ENCODE peak calls at places on chromosomes 5 and 9, in four cellular contexts. One of them, this sample, is unnamed.

GRCh38 chr5:134459491-134459890 is 47.8 kb upstream of the CDKN2AIPNL start:
- DNase-seq in prostate gland: no peak
- DNase-seq in CD4-positive, CD25-positive, alpha-beta regulatory T cell: no peak
- DNase-seq in BJ: no peak
- DNase-seq in this sample: no peak

GRCh38 chr9:98555851-98556465 is 152.8 kb downstream of the GABBR2 start:
- DNase-seq in prostate gland: no peak
- DNase-seq in CD4-positive, CD25-positive, alpha-beta regulatory T cell: no peak
- DNase-seq in BJ: no peak
- DNase-seq in this sample: no peak

GRCh38 chr9:38423939-38424843 is at the start of gene IGFBPL1:
- DNase-seq in prostate gland: no peak
- DNase-seq in CD4-positive, CD25-positive, alpha-beta regulatory T cell: no peak
- DNase-seq in BJ: no peak
- DNase-seq in this sample: no peak

GRCh38 chr5:88555658-88556057 is 287.0 kb upstream of the TMEM161B start:
- DNase-seq in prostate gland: no peak
- DNase-seq in CD4-positive, CD25-positive, alpha-beta regulatory T cell: no peak
- DNase-seq in BJ: no peak
- DNase-seq in this sample: no peak

GRCh38 chr9:4700093-4700492 is 20.7 kb downstream of the CDC37L1 start:
- DNase-seq in prostate gland: no peak
- DNase-seq in CD4-positive, CD25-positive, alpha-beta regulatory T cell: no peak
- DNase-seq in BJ: no peak
- DNase-seq in this sample: no peak

GRCh38 chr5:75617746-75618352 is 6.6 kb downstream of the ANKDD1B start:
- DNase-seq in prostate gland: no peak
- DNase-seq in CD4-positive, CD25-positive, alpha-beta regulatory T cell: no peak
- DNase-seq in BJ: no peak
- DNase-seq in this sample: no peak

GRCh38 chr5:89662499-89662898 is 747.1 kb downstream of the CETN3 start:
- DNase-seq in prostate gland: no peak
- DNase-seq in CD4-positive, CD25-positive, alpha-beta regulatory T cell: no peak
- DNase-seq in BJ: no peak
- DNase-seq in this sample: no peak

GRCh38 chr5:16980983-16981382 is 44.9 kb upstream of the MYO10 start:
- DNase-seq in prostate gland: no peak
- DNase-seq in CD4-positive, CD25-positive, alpha-beta regulatory T cell: no peak
- DNase-seq in BJ: no peak
- DNase-seq in this sample: no peak

GRCh38 chr9:38390851-38391250 is 1.7 kb upstream of the ALDH1B1 start:
- DNase-seq in prostate gland: no peak
- DNase-seq in CD4-positive, CD25-positive, alpha-beta regulatory T cell: no peak
- DNase-seq in BJ: no peak
- DNase-seq in this sample: no peak

GRCh38 chr5:53010819-53011218 is 21.7 kb downstream of the ITGA2 start:
- DNase-seq in prostate gland: no peak
- DNase-seq in CD4-positive, CD25-positive, alpha-beta regulatory T cell: no peak
- DNase-seq in BJ: no peak
- DNase-seq in this sample: no peak

GRCh38 chr9:36141288-36141687 is 4.8 kb downstream of the GLIPR2 start:
- DNase-seq in prostate gland: peak
- DNase-seq in CD4-positive, CD25-positive, alpha-beta regulatory T cell: no peak
- DNase-seq in BJ: no peak
- DNase-seq in this sample: no peak

GRCh38 chr5:177194278-177194677 is 60.7 kb downstream of the NSD1 start:
- DNase-seq in prostate gland: no peak
- DNase-seq in CD4-positive, CD25-positive, alpha-beta regulatory T cell: no peak
- DNase-seq in BJ: peak
- DNase-seq in this sample: no peak

GRCh38 chr9:96008502-96009222 is 133.2 kb downstream of the ERCC6L2 start:
- DNase-seq in prostate gland: no peak
- DNase-seq in CD4-positive, CD25-positive, alpha-beta regulatory T cell: no peak
- DNase-seq in BJ: no peak
- DNase-seq in this sample: no peak

GRCh38 chr5:96601811-96602244 is 60.3 kb upstream of the CAST start:
- DNase-seq in prostate gland: peak
- DNase-seq in CD4-positive, CD25-positive, alpha-beta regulatory T cell: peak
- DNase-seq in BJ: no peak
- DNase-seq in this sample: peak

GRCh38 chr9:36136894-36137391 is 410 bp downstream of the GLIPR2 start:
- DNase-seq in prostate gland: no peak
- DNase-seq in CD4-positive, CD25-positive, alpha-beta regulatory T cell: no peak
- DNase-seq in BJ: no peak
- DNase-seq in this sample: no peak

GRCh38 chr9:81832571-81833285 is 95.5 kb upstream of the SPATA31D4 start:
- DNase-seq in prostate gland: no peak
- DNase-seq in CD4-positive, CD25-positive, alpha-beta regulatory T cell: no peak
- DNase-seq in BJ: no peak
- DNase-seq in this sample: no peak

GRCh38 chr5:1931590-1932138 is 48.9 kb upstream of the IRX4 start:
- DNase-seq in prostate gland: peak
- DNase-seq in CD4-positive, CD25-positive, alpha-beta regulatory T cell: no peak
- DNase-seq in BJ: no peak
- DNase-seq in this sample: no peak

GRCh38 chr5:1929108-1929991 is 46.6 kb upstream of the IRX4 start:
- DNase-seq in prostate gland: no peak
- DNase-seq in CD4-positive, CD25-positive, alpha-beta regulatory T cell: no peak
- DNase-seq in BJ: no peak
- DNase-seq in this sample: no peak

GRCh38 chr5:1933364-1934055 is 50.8 kb upstream of the IRX4 start:
- DNase-seq in prostate gland: no peak
- DNase-seq in CD4-positive, CD25-positive, alpha-beta regulatory T cell: no peak
- DNase-seq in BJ: no peak
- DNase-seq in this sample: no peak

GRCh38 chr5:1930880-1931589 is 48.3 kb upstream of the IRX4 start:
- DNase-seq in prostate gland: peak
- DNase-seq in CD4-positive, CD25-positive, alpha-beta regulatory T cell: no peak
- DNase-seq in BJ: no peak
- DNase-seq in this sample: no peak

GRCh38 chr5:1930501-1930879 is 47.8 kb upstream of the IRX4 start:
- DNase-seq in prostate gland: peak
- DNase-seq in CD4-positive, CD25-positive, alpha-beta regulatory T cell: no peak
- DNase-seq in BJ: no peak
- DNase-seq in this sample: no peak
- H3K4me3 ChIP-seq in prostate gland: peak
- H3K4me3 ChIP-seq in CD4-positive, CD25-positive, alpha-beta regulatory T cell: no peak
- H3K4me3 ChIP-seq in BJ: no peak
- H3K4me3 ChIP-seq in this sample: no peak

DNA sequence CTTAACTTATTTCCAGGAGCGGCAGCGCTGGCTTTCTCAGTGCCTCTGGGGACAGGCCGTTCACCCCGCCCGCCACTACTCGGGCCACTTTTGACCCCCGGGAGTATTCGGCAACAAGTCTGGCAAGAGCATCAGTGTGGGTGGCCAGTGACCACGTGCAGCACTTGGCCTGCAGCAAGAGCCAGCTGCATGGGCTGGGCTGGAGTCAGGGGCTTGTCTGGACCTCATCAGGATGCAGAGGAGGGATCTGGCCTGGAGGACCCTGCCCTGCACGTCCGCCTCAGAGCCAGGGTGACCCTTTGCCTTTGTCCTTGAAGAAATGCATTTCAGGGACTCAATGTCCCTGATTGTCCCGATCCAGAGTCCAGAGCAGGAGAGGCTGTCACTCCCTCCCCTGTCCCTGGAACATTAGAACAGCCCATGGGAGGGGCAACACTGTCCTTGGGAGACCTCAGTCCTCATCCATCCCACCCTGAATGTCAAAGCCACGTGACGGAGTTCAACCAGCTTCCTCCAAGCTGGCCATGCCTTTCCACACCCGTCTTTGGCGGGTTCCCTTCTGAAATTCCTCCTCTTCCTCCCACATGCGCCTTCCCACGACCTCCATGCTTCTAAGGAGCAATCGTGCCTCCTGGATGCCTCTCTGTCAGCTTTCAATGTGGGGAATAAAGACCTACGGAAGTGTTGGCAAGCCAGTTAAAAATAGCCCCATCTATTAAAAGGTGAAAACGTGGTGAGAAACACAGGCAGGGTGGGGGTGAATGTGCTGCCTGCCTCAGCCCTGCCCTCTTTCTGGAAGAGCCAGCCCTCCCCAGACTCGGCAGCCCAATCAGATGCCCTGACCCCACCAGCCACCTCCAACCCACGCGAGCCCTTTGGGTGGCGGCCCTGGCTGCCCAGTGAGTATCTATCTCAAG is 99.0 kb downstream of the OLFM1 start:
- DNase-seq in prostate gland: no peak
- DNase-seq in CD4-positive, CD25-positive, alpha-beta regulatory T cell: no peak
- DNase-seq in BJ: no peak
- DNase-seq in this sample: no peak
- H3K4me3 ChIP-seq in prostate gland: no peak
- H3K4me3 ChIP-seq in CD4-positive, CD25-positive, alpha-beta regulatory T cell: no peak
- H3K4me3 ChIP-seq in BJ: no peak
- H3K4me3 ChIP-seq in this sample: no peak

DNA sequence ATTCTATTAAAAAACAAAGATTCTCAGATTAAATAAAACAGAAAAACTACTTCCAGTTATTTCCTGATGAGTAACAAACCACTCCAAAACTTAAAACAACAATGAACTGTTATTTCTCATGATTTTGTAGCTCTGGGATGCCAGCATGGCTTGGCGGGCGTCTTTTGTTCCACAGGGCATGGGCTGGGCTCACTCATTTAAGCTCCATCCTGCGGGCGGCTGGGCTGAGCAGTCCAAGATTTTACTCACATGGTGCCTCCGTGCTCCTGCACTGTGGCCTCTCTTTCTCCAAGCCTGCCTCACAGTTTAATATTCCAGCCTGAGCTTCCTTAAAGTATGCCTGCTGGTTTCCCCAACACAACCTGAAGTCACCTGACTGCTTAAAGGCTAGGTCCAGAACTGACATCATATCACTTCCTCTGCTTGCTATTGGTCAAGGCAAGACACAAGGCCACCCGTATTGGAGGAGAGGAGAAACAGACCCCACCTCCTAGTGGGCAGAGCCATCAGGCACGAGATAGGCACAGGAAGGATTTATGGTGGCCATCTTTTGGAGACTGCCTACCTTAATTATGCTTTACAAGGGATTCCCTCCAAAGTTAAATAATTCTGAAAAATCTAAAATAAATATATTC is 41.6 kb upstream of the ZBTB43 start:
- DNase-seq in prostate gland: no peak
- DNase-seq in CD4-positive, CD25-positive, alpha-beta regulatory T cell: no peak
- DNase-seq in BJ: no peak
- DNase-seq in this sample: no peak
- H3K4me3 ChIP-seq in prostate gland: no peak
- H3K4me3 ChIP-seq in CD4-positive, CD25-positive, alpha-beta regulatory T cell: no peak
- H3K4me3 ChIP-seq in BJ: no peak
- H3K4me3 ChIP-seq in this sample: no peak

GRCh38 chr5:173963107-173963506 is 25.9 kb upstream of the C5orf47 start:
- DNase-seq in prostate gland: no peak
- DNase-seq in CD4-positive, CD25-positive, alpha-beta regulatory T cell: no peak
- DNase-seq in BJ: peak
- DNase-seq in this sample: no peak
- H3K4me3 ChIP-seq in prostate gland: peak
- H3K4me3 ChIP-seq in CD4-positive, CD25-positive, alpha-beta regulatory T cell: no peak
- H3K4me3 ChIP-seq in BJ: peak
- H3K4me3 ChIP-seq in this sample: no peak

GRCh38 chr5:137507150-137507549 is 8.0 kb upstream of the SPOCK1 start:
- DNase-seq in prostate gland: no peak
- DNase-seq in CD4-positive, CD25-positive, alpha-beta regulatory T cell: no peak
- DNase-seq in BJ: no peak
- DNase-seq in this sample: no peak
- H3K4me3 ChIP-seq in prostate gland: no peak
- H3K4me3 ChIP-seq in CD4-positive, CD25-positive, alpha-beta regulatory T cell: no peak
- H3K4me3 ChIP-seq in BJ: no peak
- H3K4me3 ChIP-seq in this sample: no peak

GRCh38 chr9:129498451-129499376 is 122.2 kb downstream of the C9orf50 start:
- DNase-seq in prostate gland: no peak
- DNase-seq in CD4-positive, CD25-positive, alpha-beta regulatory T cell: no peak
- DNase-seq in BJ: no peak
- DNase-seq in this sample: no peak
- H3K4me3 ChIP-seq in prostate gland: peak
- H3K4me3 ChIP-seq in CD4-positive, CD25-positive, alpha-beta regulatory T cell: no peak
- H3K4me3 ChIP-seq in BJ: peak
- H3K4me3 ChIP-seq in this sample: no peak

DNA sequence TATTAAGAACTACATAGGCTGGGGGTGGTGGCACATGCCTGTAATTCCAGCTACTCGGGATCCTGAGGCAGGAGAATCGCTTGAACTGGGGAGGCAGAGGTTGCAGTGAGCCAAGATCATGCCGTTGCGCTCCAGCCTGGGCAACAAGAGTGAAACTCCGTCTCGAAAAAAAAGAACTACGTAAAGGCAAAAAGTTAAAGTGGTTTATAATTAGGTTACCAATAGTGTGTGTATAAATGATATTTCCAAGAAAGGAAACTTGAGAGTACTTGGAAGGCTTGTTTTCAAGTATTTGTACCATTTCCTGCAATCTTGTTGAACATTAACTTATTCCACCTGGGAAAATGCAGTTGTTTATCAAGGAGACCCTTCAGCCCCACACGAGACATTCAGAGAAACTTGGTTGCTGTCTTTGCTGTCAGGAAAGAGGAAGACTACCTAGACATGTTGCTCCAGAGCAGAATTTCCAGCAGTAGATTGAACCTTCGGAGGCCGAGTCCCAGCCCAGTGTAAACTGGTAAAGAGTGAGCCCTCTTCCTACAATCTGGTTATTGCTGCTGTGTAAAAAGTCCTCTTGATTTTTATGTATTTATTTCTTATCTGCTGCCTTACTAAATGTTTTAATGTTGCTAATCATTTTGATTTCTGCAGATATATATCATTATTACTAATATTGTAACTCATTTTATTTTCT is 30.1 kb downstream of the STXBP1 start:
- DNase-seq in prostate gland: no peak
- DNase-seq in CD4-positive, CD25-positive, alpha-beta regulatory T cell: no peak
- DNase-seq in BJ: no peak
- DNase-seq in this sample: no peak
- H3K4me3 ChIP-seq in prostate gland: no peak
- H3K4me3 ChIP-seq in CD4-positive, CD25-positive, alpha-beta regulatory T cell: no peak
- H3K4me3 ChIP-seq in BJ: no peak
- H3K4me3 ChIP-seq in this sample: no peak

GRCh38 chr9:137129456-137130175 is 9.3 kb upstream of the GRIN1 start:
- DNase-seq in prostate gland: peak
- DNase-seq in CD4-positive, CD25-positive, alpha-beta regulatory T cell: peak
- DNase-seq in BJ: peak
- DNase-seq in this sample: peak

GRCh38 chr9:137129089-137129455 is 9.9 kb upstream of the GRIN1 start:
- DNase-seq in prostate gland: no peak
- DNase-seq in CD4-positive, CD25-positive, alpha-beta regulatory T cell: no peak
- DNase-seq in BJ: no peak
- DNase-seq in this sample: no peak

GRCh38 chr9:137127301-137128157 is 11.4 kb upstream of the GRIN1 start:
- DNase-seq in prostate gland: no peak
- DNase-seq in CD4-positive, CD25-positive, alpha-beta regulatory T cell: peak
- DNase-seq in BJ: no peak
- DNase-seq in this sample: peak

GRCh38 chr9:137128158-137129088 is 10.5 kb upstream of the GRIN1 start:
- DNase-seq in prostate gland: no peak
- DNase-seq in CD4-positive, CD25-positive, alpha-beta regulatory T cell: peak
- DNase-seq in BJ: no peak
- DNase-seq in this sample: peak

GRCh38 chr9:137130176-137130755 is 8.7 kb upstream of the GRIN1 start:
- DNase-seq in prostate gland: no peak
- DNase-seq in CD4-positive, CD25-positive, alpha-beta regulatory T cell: no peak
- DNase-seq in BJ: no peak
- DNase-seq in this sample: no peak
- H3K4me3 ChIP-seq in prostate gland: peak
- H3K4me3 ChIP-seq in CD4-positive, CD25-positive, alpha-beta regulatory T cell: no peak
- H3K4me3 ChIP-seq in BJ: peak
- H3K4me3 ChIP-seq in this sample: peak

GRCh38 chr9:32247173-32247572 is 137.3 kb upstream of the ACO1 start:
- DNase-seq in prostate gland: no peak
- DNase-seq in CD4-positive, CD25-positive, alpha-beta regulatory T cell: no peak
- DNase-seq in BJ: no peak
- DNase-seq in this sample: no peak
- H3K4me3 ChIP-seq in prostate gland: no peak
- H3K4me3 ChIP-seq in CD4-positive, CD25-positive, alpha-beta regulatory T cell: no peak
- H3K4me3 ChIP-seq in BJ: no peak
- H3K4me3 ChIP-seq in this sample: no peak